ENCODE peak calls at places on chromosome 9, in seven cellular contexts. One of them, this sample, is unnamed.

GRCh38 chr9:107674937-107675277 is 185.3 kb upstream of the KLF4 start:
- DNase-seq in endothelial cell of umbilical vein: no peak
- DNase-seq in upper lobe of right lung: no peak
- DNase-seq in adrenal gland: peak
- DNase-seq in IMR-90: no peak
- DNase-seq in psoas muscle: peak
- DNase-seq in prostate gland: no peak
- DNase-seq in this sample: peak

GRCh38 chr9:130189840-130190239 is 17.6 kb downstream of the NCS1 start:
- DNase-seq in endothelial cell of umbilical vein: no peak
- DNase-seq in upper lobe of right lung: no peak
- DNase-seq in adrenal gland: no peak
- DNase-seq in IMR-90: peak
- DNase-seq in psoas muscle: no peak
- DNase-seq in prostate gland: no peak
- DNase-seq in this sample: no peak

GRCh38 chr9:98887918-98888510 is 55.7 kb upstream of the COL15A1 start:
- DNase-seq in endothelial cell of umbilical vein: no peak
- DNase-seq in upper lobe of right lung: no peak
- DNase-seq in adrenal gland: no peak
- DNase-seq in IMR-90: peak
- DNase-seq in psoas muscle: no peak
- DNase-seq in prostate gland: no peak
- DNase-seq in this sample: no peak

GRCh38 chr9:133874061-133874638 is 118.0 kb downstream of the VAV2 start:
- DNase-seq in endothelial cell of umbilical vein: no peak
- DNase-seq in upper lobe of right lung: no peak
- DNase-seq in adrenal gland: peak
- DNase-seq in IMR-90: peak
- DNase-seq in psoas muscle: no peak
- DNase-seq in prostate gland: peak
- DNase-seq in this sample: no peak

GRCh38 chr9:1606253-1606652 is 408.9 kb upstream of the SMARCA2 start:
- DNase-seq in endothelial cell of umbilical vein: no peak
- DNase-seq in upper lobe of right lung: no peak
- DNase-seq in adrenal gland: no peak
- DNase-seq in IMR-90: no peak
- DNase-seq in psoas muscle: no peak
- DNase-seq in prostate gland: no peak
- DNase-seq in this sample: no peak

GRCh38 chr9:7935666-7936065 is 136.1 kb upstream of the DMAC1 start:
- DNase-seq in endothelial cell of umbilical vein: no peak
- DNase-seq in upper lobe of right lung: no peak
- DNase-seq in adrenal gland: no peak
- DNase-seq in IMR-90: no peak
- DNase-seq in psoas muscle: no peak
- DNase-seq in prostate gland: no peak
- DNase-seq in this sample: no peak

GRCh38 chr9:81687521-81688261 is 1.7 kb downstream of the TLE1 start:
- DNase-seq in endothelial cell of umbilical vein: peak
- DNase-seq in upper lobe of right lung: peak
- DNase-seq in adrenal gland: peak
- DNase-seq in IMR-90: no peak
- DNase-seq in psoas muscle: peak
- DNase-seq in prostate gland: peak
- DNase-seq in this sample: peak

GRCh38 chr9:9874270-9874669 is 738.5 kb downstream of the PTPRD start:
- DNase-seq in endothelial cell of umbilical vein: no peak
- DNase-seq in upper lobe of right lung: no peak
- DNase-seq in adrenal gland: no peak
- DNase-seq in IMR-90: no peak
- DNase-seq in psoas muscle: no peak
- DNase-seq in prostate gland: no peak
- DNase-seq in this sample: no peak

GRCh38 chr9:137804908-137805356 is 72.7 kb upstream of the CACNA1B start:
- DNase-seq in endothelial cell of umbilical vein: peak
- DNase-seq in upper lobe of right lung: no peak
- DNase-seq in adrenal gland: peak
- DNase-seq in IMR-90: peak
- DNase-seq in psoas muscle: no peak
- DNase-seq in prostate gland: no peak
- DNase-seq in this sample: no peak

GRCh38 chr9:10873999-10874398 is 261.2 kb upstream of the PTPRD start:
- DNase-seq in endothelial cell of umbilical vein: no peak
- DNase-seq in upper lobe of right lung: no peak
- DNase-seq in adrenal gland: no peak
- DNase-seq in IMR-90: no peak
- DNase-seq in psoas muscle: no peak
- DNase-seq in prostate gland: no peak
- DNase-seq in this sample: no peak

GRCh38 chr9:78905387-78905786 is 608.5 kb downstream of the PSAT1 start:
- DNase-seq in endothelial cell of umbilical vein: no peak
- DNase-seq in upper lobe of right lung: no peak
- DNase-seq in adrenal gland: no peak
- DNase-seq in IMR-90: no peak
- DNase-seq in psoas muscle: no peak
- DNase-seq in prostate gland: no peak
- DNase-seq in this sample: no peak

GRCh38 chr9:27400334-27400875 is 103.5 kb upstream of the EQTN start:
- DNase-seq in endothelial cell of umbilical vein: no peak
- DNase-seq in upper lobe of right lung: no peak
- DNase-seq in adrenal gland: no peak
- DNase-seq in IMR-90: no peak
- DNase-seq in psoas muscle: no peak
- DNase-seq in prostate gland: no peak
- DNase-seq in this sample: no peak

GRCh38 chr9:38053697-38054461 is 15.1 kb downstream of the SHB start:
- DNase-seq in endothelial cell of umbilical vein: no peak
- DNase-seq in upper lobe of right lung: peak
- DNase-seq in adrenal gland: no peak
- DNase-seq in IMR-90: no peak
- DNase-seq in psoas muscle: no peak
- DNase-seq in prostate gland: no peak
- DNase-seq in this sample: no peak

GRCh38 chr9:108049026-108049591 is 559.5 kb upstream of the KLF4 start:
- DNase-seq in endothelial cell of umbilical vein: peak
- DNase-seq in upper lobe of right lung: no peak
- DNase-seq in adrenal gland: no peak
- DNase-seq in IMR-90: peak
- DNase-seq in psoas muscle: no peak
- DNase-seq in prostate gland: peak
- DNase-seq in this sample: no peak

GRCh38 chr9:129171993-129172751 is 5.9 kb downstream of the IER5L start:
- DNase-seq in endothelial cell of umbilical vein: no peak
- DNase-seq in upper lobe of right lung: no peak
- DNase-seq in adrenal gland: no peak
- DNase-seq in IMR-90: no peak
- DNase-seq in psoas muscle: no peak
- DNase-seq in prostate gland: no peak
- DNase-seq in this sample: no peak

GRCh38 chr9:133529874-133530273 is 4.6 kb upstream of the ADAMTSL2 start:
- DNase-seq in endothelial cell of umbilical vein: no peak
- DNase-seq in upper lobe of right lung: no peak
- DNase-seq in adrenal gland: no peak
- DNase-seq in IMR-90: no peak
- DNase-seq in psoas muscle: no peak
- DNase-seq in prostate gland: no peak
- DNase-seq in this sample: no peak

GRCh38 chr9:114355821-114356220 is 26.2 kb downstream of the ORM2 start:
- DNase-seq in endothelial cell of umbilical vein: no peak
- DNase-seq in upper lobe of right lung: peak
- DNase-seq in adrenal gland: no peak
- DNase-seq in IMR-90: no peak
- DNase-seq in psoas muscle: no peak
- DNase-seq in prostate gland: no peak
- DNase-seq in this sample: no peak

GRCh38 chr9:136111190-136111589 is 7.5 kb downstream of the TMEM250 start:
- DNase-seq in endothelial cell of umbilical vein: no peak
- DNase-seq in upper lobe of right lung: no peak
- DNase-seq in adrenal gland: no peak
- DNase-seq in IMR-90: no peak
- DNase-seq in psoas muscle: no peak
- DNase-seq in prostate gland: no peak
- DNase-seq in this sample: no peak

GRCh38 chr9:136109351-136110081 is 9.2 kb downstream of the TMEM250 start:
- DNase-seq in endothelial cell of umbilical vein: peak
- DNase-seq in upper lobe of right lung: peak
- DNase-seq in adrenal gland: peak
- DNase-seq in IMR-90: peak
- DNase-seq in psoas muscle: peak
- DNase-seq in prostate gland: peak
- DNase-seq in this sample: peak

GRCh38 chr9:136108648-136109266 is 9.9 kb downstream of the TMEM250 start:
- DNase-seq in endothelial cell of umbilical vein: no peak
- DNase-seq in upper lobe of right lung: no peak
- DNase-seq in adrenal gland: no peak
- DNase-seq in IMR-90: no peak
- DNase-seq in psoas muscle: no peak
- DNase-seq in prostate gland: no peak
- DNase-seq in this sample: no peak

GRCh38 chr9:136111910-136112309 is 6.8 kb downstream of the TMEM250 start:
- DNase-seq in endothelial cell of umbilical vein: no peak
- DNase-seq in upper lobe of right lung: no peak
- DNase-seq in adrenal gland: no peak
- DNase-seq in IMR-90: no peak
- DNase-seq in psoas muscle: no peak
- DNase-seq in prostate gland: no peak
- DNase-seq in this sample: no peak

GRCh38 chr9:136110082-136111061 is 8.3 kb downstream of the TMEM250 start:
- DNase-seq in endothelial cell of umbilical vein: no peak
- DNase-seq in upper lobe of right lung: no peak
- DNase-seq in adrenal gland: no peak
- DNase-seq in IMR-90: peak
- DNase-seq in psoas muscle: no peak
- DNase-seq in prostate gland: no peak
- DNase-seq in this sample: no peak
- H3K27ac ChIP-seq in endothelial cell of umbilical vein: no peak
- H3K27ac ChIP-seq in upper lobe of right lung: peak
- H3K27ac ChIP-seq in adrenal gland: peak
- H3K27ac ChIP-seq in IMR-90: peak
- H3K27ac ChIP-seq in psoas muscle: peak
- H3K27ac ChIP-seq in prostate gland: no peak
- H3K27ac ChIP-seq in this sample: peak

GRCh38 chr9:126862461-126862830 is 2.0 kb downstream of the ZBTB34 start:
- DNase-seq in endothelial cell of umbilical vein: no peak
- DNase-seq in upper lobe of right lung: no peak
- DNase-seq in adrenal gland: peak
- DNase-seq in IMR-90: no peak
- DNase-seq in psoas muscle: no peak
- DNase-seq in prostate gland: no peak
- DNase-seq in this sample: no peak
- H3K27ac ChIP-seq in endothelial cell of umbilical vein: no peak
- H3K27ac ChIP-seq in upper lobe of right lung: peak
- H3K27ac ChIP-seq in adrenal gland: peak
- H3K27ac ChIP-seq in IMR-90: peak
- H3K27ac ChIP-seq in psoas muscle: peak
- H3K27ac ChIP-seq in prostate gland: no peak
- H3K27ac ChIP-seq in this sample: peak

GRCh38 chr9:121718063-121718462 is 66.6 kb downstream of the DAB2IP start:
- DNase-seq in endothelial cell of umbilical vein: no peak
- DNase-seq in upper lobe of right lung: no peak
- DNase-seq in adrenal gland: peak
- DNase-seq in IMR-90: peak
- DNase-seq in psoas muscle: no peak
- DNase-seq in prostate gland: no peak
- DNase-seq in this sample: peak

GRCh38 chr9:121720311-121720991 is 69.0 kb downstream of the DAB2IP start:
- DNase-seq in endothelial cell of umbilical vein: no peak
- DNase-seq in upper lobe of right lung: no peak
- DNase-seq in adrenal gland: no peak
- DNase-seq in IMR-90: no peak
- DNase-seq in psoas muscle: no peak
- DNase-seq in prostate gland: no peak
- DNase-seq in this sample: no peak

GRCh38 chr9:121721770-121722169 is 70.3 kb downstream of the DAB2IP start:
- DNase-seq in endothelial cell of umbilical vein: no peak
- DNase-seq in upper lobe of right lung: no peak
- DNase-seq in adrenal gland: no peak
- DNase-seq in IMR-90: peak
- DNase-seq in psoas muscle: peak
- DNase-seq in prostate gland: no peak
- DNase-seq in this sample: peak

GRCh38 chr9:121718501-121718900 is 67.1 kb downstream of the DAB2IP start:
- DNase-seq in endothelial cell of umbilical vein: no peak
- DNase-seq in upper lobe of right lung: no peak
- DNase-seq in adrenal gland: no peak
- DNase-seq in IMR-90: no peak
- DNase-seq in psoas muscle: no peak
- DNase-seq in prostate gland: no peak
- DNase-seq in this sample: no peak

DNA sequence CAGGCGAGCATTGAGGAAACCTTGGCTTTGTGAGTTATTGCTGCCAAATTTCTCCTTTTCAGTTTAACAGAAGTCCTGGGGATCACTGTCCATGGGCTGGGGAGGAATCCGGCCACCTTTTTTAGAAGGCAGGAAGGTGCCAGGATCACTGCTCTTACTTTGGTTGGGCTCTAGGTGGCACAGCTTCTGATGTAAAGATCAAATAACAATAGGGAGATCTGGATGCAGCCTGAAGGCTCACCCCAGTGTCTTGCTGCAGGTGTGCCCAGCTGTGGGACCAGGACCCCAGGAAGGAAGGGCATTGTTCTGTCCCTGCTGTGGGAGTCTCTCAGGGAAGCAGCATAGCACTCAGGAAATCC is 69.5 kb downstream of the DAB2IP start:
- DNase-seq in endothelial cell of umbilical vein: peak
- DNase-seq in upper lobe of right lung: no peak
- DNase-seq in adrenal gland: no peak
- DNase-seq in IMR-90: no peak
- DNase-seq in psoas muscle: no peak
- DNase-seq in prostate gland: no peak
- DNase-seq in this sample: no peak
- H3K27ac ChIP-seq in endothelial cell of umbilical vein: no peak
- H3K27ac ChIP-seq in upper lobe of right lung: peak
- H3K27ac ChIP-seq in adrenal gland: peak
- H3K27ac ChIP-seq in IMR-90: peak
- H3K27ac ChIP-seq in psoas muscle: peak
- H3K27ac ChIP-seq in prostate gland: peak
- H3K27ac ChIP-seq in this sample: peak

DNA sequence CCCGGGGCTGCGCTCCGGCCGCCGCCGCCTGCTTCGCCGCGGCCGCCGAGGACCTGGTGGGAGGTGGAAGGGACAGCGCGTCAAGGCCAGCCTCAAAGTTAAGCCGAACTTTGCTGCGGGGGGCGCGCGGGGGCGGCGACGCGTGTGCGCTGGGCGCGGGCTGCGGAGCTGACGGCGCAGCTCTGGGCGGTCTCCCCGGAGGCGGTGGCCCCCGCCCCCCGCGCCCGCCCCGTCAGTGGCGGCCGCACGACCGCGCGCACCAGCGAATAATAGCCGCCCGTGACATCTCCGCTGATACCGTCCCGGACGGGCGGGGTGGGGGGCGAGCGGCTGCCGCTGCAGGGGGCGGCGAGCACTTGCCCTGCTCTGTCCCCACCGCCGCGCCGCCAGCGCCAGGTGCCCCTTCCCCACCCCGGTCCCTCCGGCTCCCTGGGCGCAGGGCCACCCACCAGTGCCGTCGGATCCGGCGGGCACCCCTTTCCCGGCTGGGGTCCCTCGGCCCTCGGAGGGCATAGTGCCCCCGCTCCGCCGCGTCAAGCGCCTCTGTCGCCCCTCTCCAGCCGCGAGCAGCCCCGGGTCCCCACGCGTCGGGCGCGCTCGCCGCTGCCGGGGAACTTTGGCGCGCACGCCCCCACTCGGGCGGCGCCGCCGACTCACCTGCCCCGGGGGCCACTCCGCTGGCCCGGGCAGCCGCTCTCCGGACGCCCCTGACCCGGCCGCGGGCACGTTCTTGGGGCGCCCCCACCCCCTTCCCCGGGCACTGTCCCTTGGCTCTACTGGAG is 772 bp upstream of the FAM78A start:
- DNase-seq in endothelial cell of umbilical vein: peak
- DNase-seq in upper lobe of right lung: no peak
- DNase-seq in adrenal gland: no peak
- DNase-seq in IMR-90: no peak
- DNase-seq in psoas muscle: peak
- DNase-seq in prostate gland: no peak
- DNase-seq in this sample: no peak
- H3K27ac ChIP-seq in endothelial cell of umbilical vein: no peak
- H3K27ac ChIP-seq in upper lobe of right lung: peak
- H3K27ac ChIP-seq in adrenal gland: peak
- H3K27ac ChIP-seq in IMR-90: no peak
- H3K27ac ChIP-seq in psoas muscle: peak
- H3K27ac ChIP-seq in prostate gland: peak
- H3K27ac ChIP-seq in this sample: peak